ENCODE peak calls at places on chromosome 2, in nine cellular contexts. S, H, N, Z, D, V, G, W and A are unnamed samples.

GRCh38 chr2:239912938-239913631 is 112.1 kb downstream of the NDUFA10 start:
- DNase-seq in S (no peak), H (no peak), N (no peak), Z (no peak), D (no peak), V (no peak), G (no peak), W (no peak), A (no peak)

GRCh38 chr2:131104487-131105155 is 515 bp upstream of the PLEKHB2 start:
- DNase-seq in S (peak; percentile 40), H (peak; percentile 34), N (no peak), Z (peak; percentile 54), D (peak; percentile 65), V (peak; percentile 80), G (peak; percentile 85), W (no peak), A (no peak)

GRCh38 chr2:128411431-128411830 is 92.8 kb upstream of the HS6ST1 start:
- DNase-seq in S (no peak), H (no peak), N (no peak), Z (no peak), D (no peak), V (no peak), G (no peak), W (no peak), A (no peak)

GRCh38 chr2:86518498-86518897 is 44.7 kb downstream of the CHMP3 start:
- DNase-seq in S (peak; percentile 14), H (peak; percentile 3), N (no peak), Z (no peak), D (no peak), V (peak; percentile 17), G (peak; percentile 20), W (peak; percentile 8), A (no peak)

GRCh38 chr2:232296766-232297525 is 81.6 kb upstream of the ALPP start:
- DNase-seq in S (no peak), H (no peak), N (no peak), Z (no peak), D (peak; percentile 16), V (peak; percentile 9), G (no peak), W (no peak), A (no peak)

GRCh38 chr2:162261032-162261945 is 18.0 kb upstream of the FAP start:
- DNase-seq in S (no peak), H (no peak), N (no peak), Z (peak; percentile 22), D (peak; percentile 71), V (peak; percentile 70), G (no peak), W (no peak), A (no peak)

GRCh38 chr2:107681946-107682345 is 144.7 kb upstream of the RGPD4 start:
- DNase-seq in S (no peak), H (no peak), N (no peak), Z (no peak), D (no peak), V (no peak), G (peak; percentile 36), W (no peak), A (peak; percentile 28)

GRCh38 chr2:109217362-109218086 is 88.5 kb downstream of the SH3RF3 start:
- DNase-seq in S (no peak), H (no peak), N (no peak), Z (no peak), D (peak; percentile 92), V (peak; percentile 97), G (no peak), W (no peak), A (no peak)

GRCh38 chr2:194004590-194005206 is 1652.3 kb upstream of the SLC39A10 start:
- DNase-seq in S (no peak), H (no peak), N (no peak), Z (no peak), D (peak; percentile 25), V (peak; percentile 64), G (no peak), W (no peak), A (no peak)